ENCODE peak calls at places on chromosomes 11 and 22, in ten cellular contexts. M is dermis blood vessel endothelial cell; Y is non-pigmented ciliary epithelial cell; U is left colon; R is dorsolateral prefrontal cortex; W is T47D; O is iPS DF 19.7; J is neural crest cell; S is activated naive CD4-positive, alpha-beta T cell treated with Interleukin-2 at 50 U/mL for 16 hours; K is right cardiac atrium. G is an unnamed sample.

GRCh38 chr11:123321641-123322040 is 108.4 kb upstream of the GRAMD1B start:
- DNase-seq in M (no peak), Y (no peak), U (no peak), R (no peak), W (no peak), O (no peak), J (no peak), S (no peak), K (no peak), G (no peak)

GRCh38 chr11:18171377-18172000 is 1.1 kb upstream of the MRGPRX4 start:
- DNase-seq in M (peak), Y (no peak), U (peak), R (peak), W (no peak), O (peak), J (peak), S (no peak), K (no peak), G (no peak)

GRCh38 chr11:28756977-28757376 is 648.8 kb downstream of the METTL15 start:
- DNase-seq in M (peak), Y (peak), U (no peak), R (no peak), W (no peak), O (no peak), J (no peak), S (no peak), K (no peak), G (no peak)

GRCh38 chr11:12156301-12157140 is 46.1 kb downstream of the MICAL2 start:
- DNase-seq in M (no peak), Y (no peak), U (peak), R (no peak), W (no peak), O (no peak), J (no peak), S (no peak), K (no peak), G (no peak)

GRCh38 chr11:11667056-11667455 is 45.3 kb upstream of the GALNT18 start:
- DNase-seq in M (peak), Y (no peak), U (no peak), R (no peak), W (no peak), O (no peak), J (no peak), S (no peak), K (no peak), G (no peak)

GRCh38 chr22:39434721-39435120 is 22.1 kb upstream of the MGAT3 start:
- DNase-seq in M (no peak), Y (no peak), U (no peak), R (peak), W (no peak), O (no peak), J (no peak), S (no peak), K (no peak), G (no peak)

GRCh38 chr11:68692881-68693483 is 8.6 kb downstream of the GAL start:
- DNase-seq in M (no peak), Y (no peak), U (no peak), R (no peak), W (no peak), O (no peak), J (no peak), S (no peak), K (no peak), G (no peak)

GRCh38 chr11:117871784-117872183 is 4.7 kb downstream of the FXYD6 start:
- DNase-seq in M (no peak), Y (no peak), U (no peak), R (no peak), W (no peak), O (no peak), J (no peak), S (no peak), K (no peak), G (no peak)

GRCh38 chr11:120061036-120061760 is 76.7 kb downstream of the TRIM29 start:
- DNase-seq in M (no peak), Y (no peak), U (no peak), R (no peak), W (no peak), O (no peak), J (no peak), S (no peak), K (no peak), G (no peak)

GRCh38 chr11:69635210-69635609 is 5.7 kb upstream of the CCND1 start:
- DNase-seq in M (no peak), Y (no peak), U (no peak), R (no peak), W (no peak), O (no peak), J (no peak), S (no peak), K (no peak), G (no peak)

GRCh38 chr22:44451016-44451415 is 47.0 kb downstream of the RTL6 start:
- DNase-seq in M (no peak), Y (no peak), U (no peak), R (no peak), W (no peak), O (no peak), J (no peak), S (no peak), K (no peak), G (no peak)

GRCh38 chr11:91248199-91248807 is 976.3 kb upstream of the FAT3 start:
- DNase-seq in M (peak), Y (no peak), U (peak), R (no peak), W (no peak), O (no peak), J (peak), S (no peak), K (no peak), G (no peak)

GRCh38 chr11:94815705-94816344 is 47.7 kb downstream of the AMOTL1 start:
- DNase-seq in M (no peak), Y (no peak), U (no peak), R (no peak), W (no peak), O (peak), J (peak), S (no peak), K (no peak), G (no peak)

GRCh38 chr11:36492724-36493304 is 17.3 kb downstream of the TRAF6 start:
- DNase-seq in M (peak), Y (no peak), U (no peak), R (peak), W (peak), O (no peak), J (peak), S (peak), K (no peak), G (no peak)

GRCh38 chr22:43925433-43926348 is 2.1 kb downstream of the PNPLA3 start:
- DNase-seq in M (no peak), Y (no peak), U (no peak), R (no peak), W (peak), O (no peak), J (no peak), S (no peak), K (peak), G (no peak)

GRCh38 chr22:30026751-30027150 is 53.5 kb upstream of the HORMAD2 start:
- DNase-seq in M (no peak), Y (no peak), U (no peak), R (no peak), W (no peak), O (no peak), J (no peak), S (no peak), K (no peak), G (no peak)

GRCh38 chr11:66448523-66448922 is 9.9 kb upstream of the MRPL11 start:
- DNase-seq in M (no peak), Y (no peak), U (no peak), R (no peak), W (no peak), O (no peak), J (no peak), S (no peak), K (no peak), G (no peak)

GRCh38 chr11:70333206-70333605 is 62.7 kb downstream of the PPFIA1 start:
- DNase-seq in M (no peak), Y (no peak), U (no peak), R (peak), W (no peak), O (no peak), J (no peak), S (no peak), K (no peak), G (no peak)

GRCh38 chr11:84564180-84564866 is 1062.8 kb downstream of the DLG2 start:
- DNase-seq in M (peak), Y (no peak), U (peak), R (peak), W (peak), O (no peak), J (peak), S (no peak), K (no peak), G (no peak)

GRCh38 chr11:61266602-61267001 is 25.6 kb downstream of the PGA5 start:
- DNase-seq in M (no peak), Y (no peak), U (no peak), R (no peak), W (no peak), O (no peak), J (no peak), S (no peak), K (no peak), G (no peak)

GRCh38 chr22:36528336-36528735 is 630 bp downstream of the EIF3D start:
- DNase-seq in M (peak), Y (no peak), U (peak), R (no peak), W (no peak), O (no peak), J (no peak), S (peak), K (no peak), G (no peak)

GRCh38 chr11:79439430-79439892 is 1.4 kb downstream of the TENM4 start:
- DNase-seq in M (no peak), Y (no peak), U (no peak), R (no peak), W (no peak), O (no peak), J (no peak), S (no peak), K (no peak), G (peak)

GRCh38 chr11:44267366-44268072 is 42.4 kb downstream of the ALX4 start:
- DNase-seq in M (no peak), Y (no peak), U (no peak), R (no peak), W (no peak), O (no peak), J (no peak), S (no peak), K (no peak), G (no peak)

GRCh38 chr11:8768625-8769333 is 86.2 kb downstream of the RPL27A start:
- DNase-seq in M (peak), Y (peak), U (no peak), R (no peak), W (no peak), O (no peak), J (no peak), S (no peak), K (peak), G (no peak)

GRCh38 chr11:116927163-116927772 is 89.8 kb upstream of the APOA1 start:
- DNase-seq in M (peak), Y (no peak), U (peak), R (no peak), W (no peak), O (no peak), J (peak), S (peak), K (no peak), G (no peak)

GRCh38 chr11:46278387-46279173 is 1.1 kb downstream of the CREB3L1 start:
- DNase-seq in M (no peak), Y (no peak), U (peak), R (no peak), W (no peak), O (no peak), J (peak), S (peak), K (peak), G (peak)

GRCh38 chr11:69301491-69302401 is 7.8 kb downstream of the MYEOV start:
- DNase-seq in M (peak), Y (no peak), U (peak), R (no peak), W (peak), O (no peak), J (no peak), S (peak), K (peak), G (peak)

GRCh38 chr11:113474362-113475159 is 637 bp downstream of the DRD2 start:
- DNase-seq in M (peak), Y (peak), U (peak), R (peak), W (peak), O (peak), J (peak), S (peak), K (peak), G (peak)

GRCh38 chr11:1573847-1574255 is 1.8 kb upstream of the DUSP8 start:
- DNase-seq in M (no peak), Y (no peak), U (peak), R (no peak), W (no peak), O (no peak), J (no peak), S (no peak), K (no peak), G (peak)

G was measured in 8988T.